ENCODE peak calls at places on chromosomes 7 and 10, in six cellular contexts. One of them, this sample, is unnamed.

GRCh38 chr10:117684673-117685211 is 142.2 kb downstream of the EMX2 start:
- DNase-seq in NCI-H82: peak; percentile 9
- DNase-seq in NCI-H748 treated with DMSO at 0.1 percent for 48 hours: no peak
- DNase-seq in aorta: peak; percentile 58
- DNase-seq in NCI-H524 treated with DMSO at 0.1 percent for 48 hours: no peak
- DNase-seq in fibroblast of mammary gland: peak; percentile 55
- DNase-seq in this sample: no peak

GRCh38 chr10:131452926-131453771 is 141.6 kb upstream of the TCERG1L start:
- DNase-seq in NCI-H524 treated with DMSO at 0.1 percent for 48 hours: no peak
- DNase-seq in NCI-H82: no peak
- DNase-seq in aorta: no peak
- DNase-seq in fibroblast of mammary gland: no peak
- DNase-seq in NCI-H748 treated with DMSO at 0.1 percent for 48 hours: no peak
- DNase-seq in this sample: no peak

GRCh38 chr10:25959540-25960232 is 25.7 kb downstream of the MYO3A start:
- DNase-seq in NCI-H524 treated with DMSO at 0.1 percent for 48 hours: no peak
- DNase-seq in fibroblast of mammary gland: no peak
- DNase-seq in aorta: no peak
- DNase-seq in NCI-H748 treated with DMSO at 0.1 percent for 48 hours: no peak
- DNase-seq in NCI-H82: no peak
- DNase-seq in this sample: no peak

GRCh38 chr7:3520206-3520605 is 219.2 kb downstream of the SDK1 start:
- DNase-seq in aorta: no peak
- DNase-seq in NCI-H524 treated with DMSO at 0.1 percent for 48 hours: peak; percentile 44
- DNase-seq in fibroblast of mammary gland: no peak
- DNase-seq in NCI-H82: peak; percentile 36
- DNase-seq in NCI-H748 treated with DMSO at 0.1 percent for 48 hours: peak; percentile 80
- DNase-seq in this sample: peak; percentile 42

GRCh38 chr10:131090761-131091661 is 220.5 kb downstream of the TCERG1L start:
- DNase-seq in NCI-H82: no peak
- DNase-seq in fibroblast of mammary gland: no peak
- DNase-seq in aorta: no peak
- DNase-seq in NCI-H748 treated with DMSO at 0.1 percent for 48 hours: peak; percentile 54
- DNase-seq in NCI-H524 treated with DMSO at 0.1 percent for 48 hours: no peak
- DNase-seq in this sample: no peak

GRCh38 chr10:121998462-121998861 is 9.5 kb downstream of the TACC2 start:
- DNase-seq in aorta: no peak
- DNase-seq in NCI-H748 treated with DMSO at 0.1 percent for 48 hours: no peak
- DNase-seq in fibroblast of mammary gland: no peak
- DNase-seq in NCI-H524 treated with DMSO at 0.1 percent for 48 hours: no peak
- DNase-seq in NCI-H82: no peak
- DNase-seq in this sample: no peak

GRCh38 chr7:152887191-152887590 is 127.6 kb downstream of the ACTR3B start:
- DNase-seq in aorta: no peak
- DNase-seq in fibroblast of mammary gland: no peak
- DNase-seq in NCI-H748 treated with DMSO at 0.1 percent for 48 hours: no peak
- DNase-seq in NCI-H524 treated with DMSO at 0.1 percent for 48 hours: no peak
- DNase-seq in NCI-H82: no peak
- DNase-seq in this sample: no peak

GRCh38 chr7:132501956-132502355 is 74.3 kb downstream of the PLXNA4 start:
- DNase-seq in NCI-H524 treated with DMSO at 0.1 percent for 48 hours: no peak
- DNase-seq in fibroblast of mammary gland: no peak
- DNase-seq in NCI-H82: no peak
- DNase-seq in aorta: no peak
- DNase-seq in NCI-H748 treated with DMSO at 0.1 percent for 48 hours: no peak
- DNase-seq in this sample: no peak

GRCh38 chr7:102286237-102287081 is at the start of gene SH2B2:
- DNase-seq in fibroblast of mammary gland: peak; percentile 57
- DNase-seq in NCI-H82: peak; percentile 75
- DNase-seq in NCI-H524 treated with DMSO at 0.1 percent for 48 hours: no peak
- DNase-seq in NCI-H748 treated with DMSO at 0.1 percent for 48 hours: peak; percentile 19
- DNase-seq in aorta: peak; percentile 88
- DNase-seq in this sample: no peak

GRCh38 chr7:35498416-35498815 is 196.5 kb downstream of the HERPUD2 start:
- DNase-seq in aorta: no peak
- DNase-seq in NCI-H748 treated with DMSO at 0.1 percent for 48 hours: no peak
- DNase-seq in NCI-H82: no peak
- DNase-seq in fibroblast of mammary gland: no peak
- DNase-seq in NCI-H524 treated with DMSO at 0.1 percent for 48 hours: no peak
- DNase-seq in this sample: no peak

GRCh38 chr10:52312999-52313349 is 1.1 kb upstream of the DKK1 start:
- DNase-seq in NCI-H524 treated with DMSO at 0.1 percent for 48 hours: no peak
- DNase-seq in NCI-H748 treated with DMSO at 0.1 percent for 48 hours: no peak
- DNase-seq in NCI-H82: no peak
- DNase-seq in aorta: no peak
- DNase-seq in fibroblast of mammary gland: peak; percentile 12
- DNase-seq in this sample: no peak

GRCh38 chr7:47502240-47502877 is 79.6 kb downstream of the TNS3 start:
- DNase-seq in aorta: no peak
- DNase-seq in NCI-H524 treated with DMSO at 0.1 percent for 48 hours: no peak
- DNase-seq in fibroblast of mammary gland: no peak
- DNase-seq in NCI-H82: no peak
- DNase-seq in NCI-H748 treated with DMSO at 0.1 percent for 48 hours: no peak
- DNase-seq in this sample: peak; percentile 17

GRCh38 chr7:151012031-151012692 is 12.1 kb downstream of the ATG9B start:
- DNase-seq in fibroblast of mammary gland: no peak
- DNase-seq in aorta: no peak
- DNase-seq in NCI-H82: no peak
- DNase-seq in NCI-H524 treated with DMSO at 0.1 percent for 48 hours: no peak
- DNase-seq in NCI-H748 treated with DMSO at 0.1 percent for 48 hours: no peak
- DNase-seq in this sample: no peak

GRCh38 chr10:11673346-11674330 is 62.2 kb upstream of the USP6NL start:
- DNase-seq in NCI-H82: no peak
- DNase-seq in aorta: no peak
- DNase-seq in fibroblast of mammary gland: peak; percentile 37
- DNase-seq in NCI-H524 treated with DMSO at 0.1 percent for 48 hours: no peak
- DNase-seq in NCI-H748 treated with DMSO at 0.1 percent for 48 hours: no peak
- DNase-seq in this sample: no peak

GRCh38 chr10:61284222-61284890 is 168.8 kb downstream of the TMEM26 start:
- DNase-seq in fibroblast of mammary gland: peak; percentile 79
- DNase-seq in aorta: no peak
- DNase-seq in NCI-H524 treated with DMSO at 0.1 percent for 48 hours: no peak
- DNase-seq in NCI-H82: peak; percentile 76
- DNase-seq in NCI-H748 treated with DMSO at 0.1 percent for 48 hours: peak; percentile 33
- DNase-seq in this sample: no peak

GRCh38 chr7:40680657-40681056 is 545.9 kb downstream of the SUGCT start:
- DNase-seq in NCI-H748 treated with DMSO at 0.1 percent for 48 hours: no peak
- DNase-seq in NCI-H524 treated with DMSO at 0.1 percent for 48 hours: peak; percentile 4
- DNase-seq in aorta: no peak
- DNase-seq in NCI-H82: peak; percentile 64
- DNase-seq in fibroblast of mammary gland: peak; percentile 27
- DNase-seq in this sample: peak; percentile 30

GRCh38 chr10:77386833-77387232 is 250.8 kb downstream of the KCNMA1 start:
- DNase-seq in NCI-H748 treated with DMSO at 0.1 percent for 48 hours: no peak
- DNase-seq in fibroblast of mammary gland: peak; percentile 65
- DNase-seq in aorta: no peak
- DNase-seq in NCI-H524 treated with DMSO at 0.1 percent for 48 hours: no peak
- DNase-seq in NCI-H82: no peak
- DNase-seq in this sample: no peak

GRCh38 chr7:66929170-66929569 is 8.1 kb downstream of the TMEM248 start:
- DNase-seq in fibroblast of mammary gland: no peak
- DNase-seq in aorta: no peak
- DNase-seq in NCI-H748 treated with DMSO at 0.1 percent for 48 hours: no peak
- DNase-seq in NCI-H524 treated with DMSO at 0.1 percent for 48 hours: no peak
- DNase-seq in NCI-H82: no peak
- DNase-seq in this sample: no peak

GRCh38 chr10:127919418-127920191 is 12.7 kb downstream of the PTPRE start:
- DNase-seq in NCI-H524 treated with DMSO at 0.1 percent for 48 hours: no peak
- DNase-seq in NCI-H748 treated with DMSO at 0.1 percent for 48 hours: no peak
- DNase-seq in NCI-H82: peak; percentile 17
- DNase-seq in fibroblast of mammary gland: peak; percentile 79
- DNase-seq in aorta: peak; percentile 64
- DNase-seq in this sample: no peak

GRCh38 chr10:92699518-92700272 is 9.9 kb downstream of the HHEX start:
- DNase-seq in fibroblast of mammary gland: peak; percentile 43
- DNase-seq in aorta: peak; percentile 62
- DNase-seq in NCI-H82: no peak
- DNase-seq in NCI-H524 treated with DMSO at 0.1 percent for 48 hours: no peak
- DNase-seq in NCI-H748 treated with DMSO at 0.1 percent for 48 hours: no peak
- DNase-seq in this sample: no peak